ENCODE peak calls at places on chromosomes 4 and X, in four cellular contexts. One of them, this sample, is unnamed.

GRCh38 chr4:39227906-39228305 is 45.6 kb downstream of the WDR19 start:
- DNase-seq in CD4-positive, alpha-beta T cell: no peak
- DNase-seq in CD8-positive, alpha-beta T cell: no peak
- DNase-seq in mucosa of descending colon: no peak
- DNase-seq in this sample: no peak

GRCh38 chr4:52996261-52997131 is 134.4 kb downstream of the RASL11B start:
- DNase-seq in CD4-positive, alpha-beta T cell: no peak
- DNase-seq in CD8-positive, alpha-beta T cell: no peak
- DNase-seq in mucosa of descending colon: no peak
- DNase-seq in this sample: no peak

GRCh38 chr4:149371021-149371420 is 444.6 kb downstream of the IQCM start:
- DNase-seq in CD4-positive, alpha-beta T cell: no peak
- DNase-seq in CD8-positive, alpha-beta T cell: no peak
- DNase-seq in mucosa of descending colon: no peak
- DNase-seq in this sample: no peak

GRCh38 chrX:72100824-72101351 is 30.8 kb downstream of the RTL5 start:
- DNase-seq in CD4-positive, alpha-beta T cell: peak; percentile 45
- DNase-seq in CD8-positive, alpha-beta T cell: peak; percentile 58
- DNase-seq in mucosa of descending colon: peak; percentile 62
- DNase-seq in this sample: peak; percentile 45

GRCh38 chrX:148500428-148501120 is at the start of gene AFF2:
- DNase-seq in CD4-positive, alpha-beta T cell: peak; percentile 36
- DNase-seq in CD8-positive, alpha-beta T cell: peak; percentile 1
- DNase-seq in mucosa of descending colon: peak; percentile 51
- DNase-seq in this sample: peak; percentile 13

GRCh38 chrX:101407748-101408529 is at the start of the genes GLA and HNRNPH2:
- DNase-seq in CD4-positive, alpha-beta T cell: peak; percentile 76
- DNase-seq in CD8-positive, alpha-beta T cell: peak; percentile 76
- DNase-seq in mucosa of descending colon: peak; percentile 91
- DNase-seq in this sample: peak; percentile 75

GRCh38 chr4:80115368-80116181 is 42.5 kb upstream of the ANTXR2 start:
- DNase-seq in CD4-positive, alpha-beta T cell: no peak
- DNase-seq in CD8-positive, alpha-beta T cell: no peak
- DNase-seq in mucosa of descending colon: no peak
- DNase-seq in this sample: no peak

GRCh38 chr4:7412586-7412975 is 22.1 kb downstream of the PSAPL1 start:
- DNase-seq in CD4-positive, alpha-beta T cell: no peak
- DNase-seq in CD8-positive, alpha-beta T cell: no peak
- DNase-seq in mucosa of descending colon: peak; percentile 14
- DNase-seq in this sample: no peak

GRCh38 chr4:7315286-7315685 is 119.4 kb downstream of the PSAPL1 start:
- DNase-seq in CD4-positive, alpha-beta T cell: no peak
- DNase-seq in CD8-positive, alpha-beta T cell: no peak
- DNase-seq in mucosa of descending colon: no peak
- DNase-seq in this sample: no peak

GRCh38 chr4:126520731-126521130 is 1112.0 kb upstream of the INTU start:
- DNase-seq in CD4-positive, alpha-beta T cell: no peak
- DNase-seq in CD8-positive, alpha-beta T cell: no peak
- DNase-seq in mucosa of descending colon: no peak
- DNase-seq in this sample: no peak

GRCh38 chr4:117983541-117984451 is 50.5 kb upstream of the NDST3 start:
- DNase-seq in CD4-positive, alpha-beta T cell: no peak
- DNase-seq in CD8-positive, alpha-beta T cell: no peak
- DNase-seq in mucosa of descending colon: no peak
- DNase-seq in this sample: no peak

GRCh38 chrX:48025561-48025960 is 18.8 kb downstream of the SPACA5 start:
- DNase-seq in CD4-positive, alpha-beta T cell: no peak
- DNase-seq in CD8-positive, alpha-beta T cell: peak; percentile 12
- DNase-seq in mucosa of descending colon: no peak
- DNase-seq in this sample: peak; percentile 30

GRCh38 chr4:150238591-150238990 is 160.3 kb downstream of the DCLK2 start:
- DNase-seq in CD4-positive, alpha-beta T cell: no peak
- DNase-seq in CD8-positive, alpha-beta T cell: no peak
- DNase-seq in mucosa of descending colon: no peak
- DNase-seq in this sample: no peak

GRCh38 chr4:10441512-10441911 is 15.7 kb downstream of the ZNF518B start:
- DNase-seq in CD4-positive, alpha-beta T cell: no peak
- DNase-seq in CD8-positive, alpha-beta T cell: no peak
- DNase-seq in mucosa of descending colon: no peak
- DNase-seq in this sample: no peak
- H3K9me3 ChIP-seq in CD4-positive, alpha-beta T cell: peaks cover 56% of the 10 kb centered on the region
- H3K9me3 ChIP-seq in CD8-positive, alpha-beta T cell: peaks cover 28% of the 10 kb centered on the region
- H3K9me3 ChIP-seq in mucosa of descending colon: peaks cover 42% of the 10 kb centered on the region
- H3K9me3 ChIP-seq in this sample: peaks cover 8% of the 10 kb centered on the region

GRCh38 chr4:17583944-17584343 is 6.9 kb downstream of the LAP3 start:
- DNase-seq in CD4-positive, alpha-beta T cell: no peak
- DNase-seq in CD8-positive, alpha-beta T cell: no peak
- DNase-seq in mucosa of descending colon: no peak
- DNase-seq in this sample: no peak
- H3K9me3 ChIP-seq in CD4-positive, alpha-beta T cell: no peaks in the 10 kb centered on the region
- H3K9me3 ChIP-seq in CD8-positive, alpha-beta T cell: no peaks in the 10 kb centered on the region
- H3K9me3 ChIP-seq in mucosa of descending colon: no peaks in the 10 kb centered on the region
- H3K9me3 ChIP-seq in this sample: no peaks in the 10 kb centered on the region

GRCh38 chrX:7586126-7586525 is 256.8 kb upstream of the VCX start:
- DNase-seq in CD4-positive, alpha-beta T cell: no peak
- DNase-seq in CD8-positive, alpha-beta T cell: no peak
- DNase-seq in mucosa of descending colon: no peak
- DNase-seq in this sample: no peak
- H3K9me3 ChIP-seq in CD4-positive, alpha-beta T cell: no peaks in the 10 kb centered on the region
- H3K9me3 ChIP-seq in CD8-positive, alpha-beta T cell: no peaks in the 10 kb centered on the region
- H3K9me3 ChIP-seq in mucosa of descending colon: no peaks in the 10 kb centered on the region
- H3K9me3 ChIP-seq in this sample: no peaks in the 10 kb centered on the region

DNA sequence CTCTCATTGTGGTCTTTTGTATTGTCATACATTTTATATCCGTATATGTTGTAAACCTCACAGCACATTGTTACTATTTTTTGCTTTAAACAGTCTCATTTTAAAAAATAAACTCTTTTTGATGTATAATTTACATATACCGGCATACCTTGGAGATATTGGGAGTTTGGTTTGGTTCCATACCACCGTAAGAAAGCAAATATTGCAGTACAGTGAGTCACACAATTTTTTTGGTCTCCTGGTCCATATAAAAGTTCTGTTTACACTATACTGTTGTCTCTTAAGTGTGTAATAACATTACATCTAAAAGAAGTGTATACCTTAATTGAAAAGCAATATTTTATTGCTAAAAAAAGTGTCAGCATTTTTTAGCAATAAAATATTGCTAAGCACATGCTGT is 70.0 kb downstream of the KDM6A start:
- DNase-seq in CD4-positive, alpha-beta T cell: no peak
- DNase-seq in CD8-positive, alpha-beta T cell: no peak
- DNase-seq in mucosa of descending colon: no peak
- DNase-seq in this sample: no peak
- H3K9me3 ChIP-seq in CD4-positive, alpha-beta T cell: no peaks in the 10 kb centered on the region
- H3K9me3 ChIP-seq in CD8-positive, alpha-beta T cell: no peaks in the 10 kb centered on the region
- H3K9me3 ChIP-seq in mucosa of descending colon: no peaks in the 10 kb centered on the region
- H3K9me3 ChIP-seq in this sample: no peaks in the 10 kb centered on the region

GRCh38 chrX:151938172-151938571 is 25.5 kb downstream of the MAGEA4 start:
- DNase-seq in CD4-positive, alpha-beta T cell: no peak
- DNase-seq in CD8-positive, alpha-beta T cell: no peak
- DNase-seq in mucosa of descending colon: no peak
- DNase-seq in this sample: no peak
- H3K9me3 ChIP-seq in CD4-positive, alpha-beta T cell: no peaks in the 10 kb centered on the region
- H3K9me3 ChIP-seq in CD8-positive, alpha-beta T cell: no peaks in the 10 kb centered on the region
- H3K9me3 ChIP-seq in mucosa of descending colon: no peaks in the 10 kb centered on the region
- H3K9me3 ChIP-seq in this sample: no peaks in the 10 kb centered on the region

DNA sequence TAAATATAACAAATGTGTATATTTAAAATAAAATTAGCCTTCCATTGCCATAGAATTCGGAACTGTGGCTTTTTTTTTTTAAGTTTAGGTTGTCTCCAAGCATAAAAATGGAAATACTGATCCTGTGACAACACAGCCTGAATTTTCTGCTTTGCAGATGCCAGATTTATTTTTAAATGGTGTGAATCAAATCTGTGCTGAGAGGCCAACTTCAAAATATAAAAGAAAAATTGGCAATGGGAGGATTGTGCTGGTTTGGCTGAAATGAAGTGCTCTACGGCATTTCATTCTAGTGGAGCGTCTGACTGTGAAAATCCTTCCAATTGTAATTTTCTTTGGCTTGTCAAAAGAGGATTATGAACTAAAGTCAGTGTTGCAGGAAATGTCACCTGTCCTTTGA is 580.3 kb upstream of the ZFP42 start:
- DNase-seq in CD4-positive, alpha-beta T cell: no peak
- DNase-seq in CD8-positive, alpha-beta T cell: no peak
- DNase-seq in mucosa of descending colon: no peak
- DNase-seq in this sample: no peak
- H3K9me3 ChIP-seq in CD4-positive, alpha-beta T cell: no peaks in the 10 kb centered on the region
- H3K9me3 ChIP-seq in CD8-positive, alpha-beta T cell: no peaks in the 10 kb centered on the region
- H3K9me3 ChIP-seq in mucosa of descending colon: no peaks in the 10 kb centered on the region
- H3K9me3 ChIP-seq in this sample: no peaks in the 10 kb centered on the region